ENCODE peak calls at places on chromosome 2, in five cellular contexts. G, R, X, U and B are unnamed samples.

GRCh38 chr2:188596054-188596453 is 304.4 kb downstream of the GULP1 start:
- DNase-seq in G (no peak), R (no peak), X (no peak), U (peak), B (no peak)

GRCh38 chr2:3305952-3306351 is 71.7 kb downstream of the EIPR1 start:
- DNase-seq in G (no peak), R (peak), X (no peak), U (no peak), B (no peak)

GRCh38 chr2:11168488-11168887 is 13.2 kb downstream of the SLC66A3 start:
- DNase-seq in G (no peak), R (no peak), X (no peak), U (no peak), B (no peak)

GRCh38 chr2:67156796-67157195 is 240.3 kb upstream of the ETAA1 start:
- DNase-seq in G (no peak), R (no peak), X (no peak), U (no peak), B (no peak)

GRCh38 chr2:146576301-146576700 is 1268.5 kb upstream of the ACVR2A start:
- DNase-seq in G (no peak), R (no peak), X (no peak), U (no peak), B (no peak)

GRCh38 chr2:107137711-107138110 is 251.7 kb upstream of the ST6GAL2 start:
- DNase-seq in G (no peak), R (no peak), X (no peak), U (no peak), B (no peak)

GRCh38 chr2:21356076-21356856 is 232.5 kb downstream of the TDRD15 start:
- DNase-seq in G (no peak), R (no peak), X (peak), U (no peak), B (no peak)

GRCh38 chr2:54440050-54440449 is 16.1 kb upstream of the SPTBN1 start:
- DNase-seq in G (no peak), R (no peak), X (no peak), U (no peak), B (no peak)

GRCh38 chr2:237673130-237673921 is 45.9 kb downstream of the LRRFIP1 start:
- DNase-seq in G (peak), R (peak), X (peak), U (peak), B (no peak)

GRCh38 chr2:10911291-10912075 is at the start of gene KCNF1:
- DNase-seq in G (peak), R (peak), X (no peak), U (peak), B (no peak)

GRCh38 chr2:98263362-98263761 is 82.9 kb upstream of the CNGA3 start:
- DNase-seq in G (no peak), R (no peak), X (no peak), U (no peak), B (no peak)

GRCh38 chr2:156345582-156345981 is 13.1 kb upstream of the NR4A2 start:
- DNase-seq in G (no peak), R (no peak), X (no peak), U (no peak), B (no peak)

GRCh38 chr2:105417789-105418475 is 19.1 kb upstream of the FHL2 start:
- DNase-seq in G (no peak), R (no peak), X (no peak), U (no peak), B (no peak)

GRCh38 chr2:177243476-177243875 is 21.1 kb downstream of the NFE2L2 start:
- DNase-seq in G (no peak), R (no peak), X (no peak), U (peak), B (no peak)

GRCh38 chr2:45069711-45070664 is 60.7 kb upstream of the SIX2 start:
- DNase-seq in G (no peak), R (no peak), X (no peak), U (no peak), B (no peak)

GRCh38 chr2:5392658-5393057 is 299.5 kb upstream of the SOX11 start:
- DNase-seq in G (no peak), R (no peak), X (no peak), U (no peak), B (no peak)

GRCh38 chr2:152594022-152594712 is 123.1 kb downstream of the PRPF40A start:
- DNase-seq in G (peak), R (peak), X (peak), U (no peak), B (peak)

GRCh38 chr2:118169359-118170005 is 81.2 kb downstream of the INSIG2 start:
- DNase-seq in G (peak), R (peak), X (no peak), U (no peak), B (no peak)

GRCh38 chr2:107136749-107137148 is 250.8 kb upstream of the ST6GAL2 start:
- DNase-seq in G (no peak), R (no peak), X (no peak), U (no peak), B (no peak)

GRCh38 chr2:102253140-102253752 is 58.1 kb upstream of the IL1RL1 start:
- DNase-seq in G (no peak), R (no peak), X (no peak), U (no peak), B (no peak)

GRCh38 chr2:234374671-234375245 is 122.1 kb downstream of the ARL4C start:
- DNase-seq in G (no peak), R (no peak), X (no peak), U (no peak), B (no peak)

GRCh38 chr2:21836766-21837543 is 713.2 kb downstream of the TDRD15 start:
- DNase-seq in G (no peak), R (no peak), X (no peak), U (no peak), B (no peak)

GRCh38 chr2:178700922-178701342 is 106.3 kb downstream of the TTN start:
- DNase-seq in G (no peak), R (no peak), X (no peak), U (peak), B (peak)

GRCh38 chr2:110720547-110720946 is 11.8 kb upstream of the ACOXL start:
- DNase-seq in G (no peak), R (no peak), X (peak), U (no peak), B (no peak)

GRCh38 chr2:236684534-236685256 is 115.1 kb downstream of the ACKR3 start:
- DNase-seq in G (no peak), R (peak), X (peak), U (no peak), B (no peak)

GRCh38 chr2:104563398-104564024 is 290.4 kb upstream of the POU3F3 start:
- DNase-seq in G (no peak), R (no peak), X (no peak), U (peak), B (no peak)

GRCh38 chr2:226408131-226408530 is 391.5 kb downstream of the IRS1 start:
- DNase-seq in G (no peak), R (no peak), X (no peak), U (no peak), B (no peak)

GRCh38 chr2:216695401-216695821 is at the start of gene IGFBP5:
- DNase-seq in G (peak), R (peak), X (peak), U (no peak), B (no peak)

GRCh38 chr2:54557211-54557600 is 101.1 kb downstream of the SPTBN1 start:
- DNase-seq in G (no peak), R (no peak), X (no peak), U (no peak), B (no peak)

GRCh38 chr2:180370476-180371205 is 363.5 kb upstream of the CWC22 start:
- DNase-seq in G (no peak), R (no peak), X (no peak), U (no peak), B (no peak)

GRCh38 chr2:38515155-38516074 is 87.3 kb downstream of the HNRNPLL start:
- DNase-seq in G (peak), R (no peak), X (peak), U (no peak), B (no peak)

GRCh38 chr2:32379352-32379751 is 22.5 kb downstream of the BIRC6 start:
- DNase-seq in G (no peak), R (no peak), X (no peak), U (no peak), B (no peak)

GRCh38 chr2:32383858-32384257 is 27.0 kb downstream of the BIRC6 start:
- DNase-seq in G (no peak), R (no peak), X (no peak), U (no peak), B (no peak)

GRCh38 chr2:32384529-32384928 is 27.7 kb downstream of the BIRC6 start:
- DNase-seq in G (no peak), R (no peak), X (no peak), U (no peak), B (no peak)
- TF ChIP-seq POLR2A in G (no peak), R (no peak), X (no peak), U (no peak), B (no peak)

GRCh38 chr2:131488306-131489205 is 3.6 kb downstream of the MZT2A start:
- DNase-seq in G (no peak), R (no peak), X (no peak), U (no peak), B (no peak)

GRCh38 chr2:131493199-131494018 is 1.2 kb upstream of the MZT2A start:
- DNase-seq in G (no peak), R (no peak), X (no peak), U (no peak), B (no peak)

GRCh38 chr2:131492418-131493198 is 411 bp upstream of the MZT2A start:
- DNase-seq in G (peak), R (peak), X (peak), U (peak), B (peak)
- TF ChIP-seq POLR2A in G (no peak), R (peak), X (no peak), U (peak), B (no peak)

GRCh38 chr2:127288274-127288673 is 5.7 kb downstream of the ERCC3 start:
- DNase-seq in G (no peak), R (no peak), X (no peak), U (no peak), B (no peak)

GRCh38 chr2:127293386-127293757 is 572 bp downstream of the ERCC3 start:
- DNase-seq in G (no peak), R (no peak), X (no peak), U (no peak), B (no peak)

GRCh38 chr2:127293758-127294562 is at the start of gene ERCC3:
- DNase-seq in G (peak), R (peak), X (peak), U (peak), B (peak)
- TF ChIP-seq POLR2A in G (peak), R (peak), X (peak), U (peak), B (peak)

GRCh38 chr2:200820573-200820972 is 8.9 kb downstream of the BZW1 start:
- DNase-seq in G (no peak), R (no peak), X (no peak), U (no peak), B (no peak)
- TF ChIP-seq POLR2A in G (no peak), R (no peak), X (no peak), U (no peak), B (no peak)

GRCh38 chr2:241925277-241925676 is 55.7 kb downstream of the RTP5 start:
- DNase-seq in G (no peak), R (no peak), X (peak), U (no peak), B (no peak)

GRCh38 chr2:241924909-241925250 is 55.4 kb downstream of the RTP5 start:
- DNase-seq in G (no peak), R (no peak), X (no peak), U (no peak), B (no peak)

GRCh38 chr2:241924069-241924908 is 54.8 kb downstream of the RTP5 start:
- DNase-seq in G (no peak), R (no peak), X (peak), U (no peak), B (no peak)

GRCh38 chr2:241925821-241926441 is 56.4 kb downstream of the RTP5 start:
- DNase-seq in G (no peak), R (no peak), X (peak), U (no peak), B (no peak)

GRCh38 chr2:241926541-241927311 is 57.2 kb downstream of the RTP5 start:
- DNase-seq in G (no peak), R (no peak), X (peak), U (no peak), B (no peak)
- TF ChIP-seq POLR2A in G (no peak), R (no peak), X (no peak), U (no peak), B (no peak)

GRCh38 chr2:43220229-43220981 is 6.0 kb downstream of the ZFP36L2 start:
- DNase-seq in G (no peak), R (no peak), X (no peak), U (no peak), B (no peak)
- TF ChIP-seq POLR2A in G (no peak), R (no peak), X (no peak), U (no peak), B (no peak)

GRCh38 chr2:201116115-201116958 is at the start of gene CFLAR:
- DNase-seq in G (peak), R (peak), X (peak), U (peak), B (peak)
- TF ChIP-seq POLR2A in G (peak), R (peak), X (peak), U (peak), B (peak)